ENCODE peak calls at places on chromosomes 16 and 17, in nine cellular contexts. H, A, X, M, B, U, Z, G and Y are unnamed samples.
A peak's percentile ranks its signal among the peaks of the same experiment; 100 is the strongest.

GRCh38 chr17:74877592-74878543 is 5.1 kb upstream of the FDXR start:
- DNase-seq in H (peak; percentile 45), A (peak; percentile 57), X (no peak), M (no peak), B (no peak), U (no peak), Z (peak; percentile 77), G (no peak), Y (no peak)

GRCh38 chr17:51670899-51671298 is 410.6 kb downstream of the UTP18 start:
- DNase-seq in H (no peak), A (no peak), X (no peak), M (no peak), B (no peak), U (no peak), Z (no peak), G (no peak), Y (no peak)

GRCh38 chr16:89471225-89471624 is 19.1 kb downstream of the ANKRD11 start:
- DNase-seq in H (peak; percentile 80), A (no peak), X (peak; percentile 60), M (no peak), B (peak; percentile 35), U (no peak), Z (no peak), G (no peak), Y (peak; percentile 29)

GRCh38 chr17:56577810-56578209 is 15.7 kb upstream of the NOG start:
- DNase-seq in H (no peak), A (peak; percentile 52), X (no peak), M (no peak), B (no peak), U (no peak), Z (no peak), G (peak; percentile 28), Y (no peak)

GRCh38 chr16:85234310-85235235 is 122.3 kb upstream of the CIBAR2 start:
- DNase-seq in H (peak; percentile 72), A (peak; percentile 91), X (peak; percentile 73), M (peak; percentile 89), B (peak; percentile 49), U (no peak), Z (peak; percentile 51), G (no peak), Y (no peak)

GRCh38 chr17:72850410-72850809 is 242.1 kb downstream of the SLC39A11 start:
- DNase-seq in H (peak; percentile 87), A (no peak), X (peak; percentile 46), M (no peak), B (peak; percentile 15), U (no peak), Z (no peak), G (no peak), Y (peak; percentile 38)

GRCh38 chr17:67707442-67707841 is 10.3 kb upstream of the NOL11 start:
- DNase-seq in H (no peak), A (no peak), X (no peak), M (no peak), B (no peak), U (no peak), Z (no peak), G (no peak), Y (no peak)

GRCh38 chr16:4890026-4890425 is 42.7 kb downstream of the UBN1 start:
- DNase-seq in H (no peak), A (no peak), X (no peak), M (no peak), B (no peak), U (no peak), Z (no peak), G (peak; percentile 76), Y (no peak)

GRCh38 chr17:76000016-76000754 is 470 bp upstream of the CDK3 start:
- DNase-seq in H (peak; percentile 39), A (peak; percentile 72), X (no peak), M (no peak), B (no peak), U (peak; percentile 55), Z (peak; percentile 58), G (peak; percentile 71), Y (no peak)

GRCh38 chr16:49483251-49483650 is 109.6 kb downstream of the C16orf78 start:
- DNase-seq in H (no peak), A (no peak), X (no peak), M (peak; percentile 55), B (no peak), U (no peak), Z (no peak), G (no peak), Y (no peak)

GRCh38 chr17:77958716-77959215 is 263 bp downstream of the TNRC6C start:
- DNase-seq in H (no peak), A (no peak), X (no peak), M (no peak), B (no peak), U (no peak), Z (no peak), G (no peak), Y (no peak)

GRCh38 chr17:8398980-8399379 is 1.4 kb upstream of the RNF222 start:
- DNase-seq in H (no peak), A (no peak), X (no peak), M (no peak), B (no peak), U (no peak), Z (no peak), G (no peak), Y (no peak)

GRCh38 chr17:39981207-39982068 is 831 bp downstream of the PSMD3 start:
- DNase-seq in H (no peak), A (no peak), X (no peak), M (no peak), B (no peak), U (no peak), Z (no peak), G (peak; percentile 46), Y (no peak)

GRCh38 chr16:69851491-69852240 is 89.5 kb downstream of the WWP2 start:
- DNase-seq in H (peak; percentile 46), A (no peak), X (no peak), M (no peak), B (no peak), U (no peak), Z (no peak), G (no peak), Y (peak; percentile 17)

GRCh38 chr17:62627219-62627903 is at the start of gene MRC2:
- DNase-seq in H (peak; percentile 85), A (peak; percentile 67), X (peak; percentile 30), M (peak; percentile 86), B (peak; percentile 37), U (no peak), Z (no peak), G (peak; percentile 93), Y (no peak)

GRCh38 chr17:13581925-13582324 is 19.8 kb downstream of the HS3ST3A1 start:
- DNase-seq in H (no peak), A (no peak), X (no peak), M (no peak), B (no peak), U (no peak), Z (no peak), G (no peak), Y (no peak)

GRCh38 chr16:68486671-68487495 is 38.6 kb upstream of the SMPD3 start:
- DNase-seq in H (no peak), A (no peak), X (no peak), M (no peak), B (no peak), U (no peak), Z (no peak), G (no peak), Y (no peak)

GRCh38 chr16:86634290-86634689 is 55.9 kb downstream of the FOXL1 start:
- DNase-seq in H (peak; percentile 59), A (no peak), X (no peak), M (no peak), B (no peak), U (no peak), Z (no peak), G (no peak), Y (no peak)

GRCh38 chr17:40486513-40487370 is 14.7 kb downstream of the TNS4 start:
- DNase-seq in H (peak; percentile 90), A (no peak), X (peak; percentile 63), M (no peak), B (peak; percentile 75), U (no peak), Z (no peak), G (peak; percentile 49), Y (peak; percentile 74)

GRCh38 chr16:1333854-1334719 is 642 bp downstream of the BAIAP3 start:
- DNase-seq in H (no peak), A (no peak), X (no peak), M (no peak), B (no peak), U (no peak), Z (no peak), G (no peak), Y (no peak)

GRCh38 chr17:48612854-48613691 is 2.0 kb downstream of the HOXB8 start:
- DNase-seq in H (no peak), A (peak; percentile 55), X (no peak), M (no peak), B (no peak), U (peak; percentile 57), Z (no peak), G (peak; percentile 56), Y (no peak)

GRCh38 chr16:70746708-70747424 is 54.1 kb downstream of the VAC14 start:
- DNase-seq in H (peak; percentile 96), A (no peak), X (peak; percentile 82), M (peak; percentile 91), B (peak; percentile 61), U (no peak), Z (peak; percentile 85), G (peak; percentile 100), Y (peak; percentile 63)

GRCh38 chr17:7781467-7781866 is 52.5 kb upstream of the KDM6B start:
- DNase-seq in H (no peak), A (peak; percentile 14), X (no peak), M (no peak), B (no peak), U (no peak), Z (no peak), G (no peak), Y (no peak)

GRCh38 chr16:24962747-24963146 is 52.4 kb downstream of the ARHGAP17 start:
- DNase-seq in H (no peak), A (no peak), X (no peak), M (no peak), B (no peak), U (no peak), Z (no peak), G (no peak), Y (no peak)
- TF ChIP-seq CTCF in H (no peak), A (no peak), X (no peak), M (no peak), B (no peak), U (no peak), Z (no peak), G (no peak), Y (no peak)

GRCh38 chr16:11506816-11507305 is 79.9 kb downstream of the LITAF start:
- DNase-seq in H (no peak), A (no peak), X (no peak), M (no peak), B (no peak), U (no peak), Z (no peak), G (peak; percentile 70), Y (no peak)
- TF ChIP-seq CTCF in H (no peak), A (no peak), X (no peak), M (no peak), B (no peak), U (no peak), Z (no peak), G (no peak), Y (no peak)

GRCh38 chr16:67170168-67170947 is at the start of gene NOL3:
- DNase-seq in H (peak; percentile 72), A (peak; percentile 80), X (peak; percentile 36), M (peak; percentile 96), B (no peak), U (no peak), Z (peak; percentile 84), G (peak; percentile 71), Y (no peak)
- TF ChIP-seq CTCF in H (no peak), A (no peak), X (no peak), M (peak; percentile 35), B (no peak), U (no peak), Z (no peak), G (no peak), Y (peak; percentile 14)

GRCh38 chr16:21283521-21284289 is 5.6 kb upstream of the CRYM start:
- DNase-seq in H (peak; percentile 38), A (peak; percentile 86), X (no peak), M (peak; percentile 70), B (no peak), U (no peak), Z (peak; percentile 30), G (peak; percentile 16), Y (no peak)
- TF ChIP-seq CTCF in H (peak; percentile 31), A (peak; percentile 60), X (peak; percentile 71), M (peak; percentile 39), B (peak; percentile 52), U (no peak), Z (no peak), G (no peak), Y (peak; percentile 36)